ENCODE peak calls at places on chromosomes 13 and 19, in four cellular contexts. L, O, G and K are unnamed samples.

GRCh38 chr19:10478476-10478875 is 24.7 kb downstream of the KEAP1 start:
- DNase-seq in L (no peak), O (no peak), G (no peak), K (no peak)

GRCh38 chr19:24033962-24034342 is 53.0 kb upstream of the ZNF254 start:
- DNase-seq in L (peak; percentile 29), O (peak; percentile 1), G (peak; percentile 48), K (peak; percentile 20)

GRCh38 chr19:9054768-9055167 is 32.1 kb upstream of the OR1M1 start:
- DNase-seq in L (no peak), O (no peak), G (peak; percentile 43), K (peak; percentile 22)

GRCh38 chr19:6811906-6812305 is 39.4 kb downstream of the VAV1 start:
- DNase-seq in L (peak; percentile 27), O (no peak), G (peak; percentile 81), K (peak; percentile 50)

GRCh38 chr19:42284641-42285341 is 15.7 kb downstream of the CIC start:
- DNase-seq in L (no peak), O (no peak), G (no peak), K (no peak)

GRCh38 chr19:33175886-33176669 is 18.1 kb upstream of the LRP3 start:
- DNase-seq in L (no peak), O (no peak), G (peak; percentile 46), K (no peak)

GRCh38 chr19:45973564-45974338 is at the start of gene NOVA2:
- DNase-seq in L (no peak), O (no peak), G (peak; percentile 93), K (no peak)

GRCh38 chr13:20686863-20687579 is 16.5 kb upstream of the IL17D start:
- DNase-seq in L (no peak), O (no peak), G (no peak), K (no peak)

GRCh38 chr13:100300708-100301107 is 211.8 kb downstream of the PCCA start:
- DNase-seq in L (no peak), O (no peak), G (no peak), K (no peak)

GRCh38 chr13:32135655-32136054 is 104.1 kb downstream of the FRY start:
- DNase-seq in L (no peak), O (no peak), G (peak; percentile 8), K (no peak)

GRCh38 chr13:43388282-43389034 is 365.1 kb downstream of the DNAJC15 start:
- DNase-seq in L (no peak), O (no peak), G (no peak), K (peak; percentile 64)

GRCh38 chr19:18007605-18007938 is 398 bp upstream of the ARRDC2 start:
- DNase-seq in L (no peak), O (no peak), G (no peak), K (no peak)